ENCODE peak calls at places on chromosomes 6 and 20, in four cellular contexts. Y is NCI-H345; E is activated CD4-positive, alpha-beta T cell treated with anti-CD3 and anti-CD28 coated beads for 36 hours; O is amniotic stem cell. V is an unnamed sample.

GRCh38 chr6:7640607-7641577 is 50.9 kb downstream of the SNRNP48 start:
- DNase-seq in Y (no peak), E (no peak), O (no peak), V (no peak)

GRCh38 chr6:56642366-56643261 is at the start of gene DST:
- DNase-seq in E (no peak), O (peak), Y (no peak), V (no peak)

GRCh38 chr6:3296113-3296512 is 37.4 kb downstream of the PSMG4 start:
- DNase-seq in O (no peak), Y (no peak), E (no peak), V (no peak)

GRCh38 chr20:25287631-25288290 is 39.9 kb downstream of the PYGB start:
- DNase-seq in E (peak), O (no peak), Y (no peak), V (no peak)

GRCh38 chr6:154509421-154510143 is 903 bp downstream of the CNKSR3 start:
- DNase-seq in E (peak), Y (no peak), O (no peak), V (no peak)

GRCh38 chr20:1185316-1185741 is 548 bp upstream of the TMEM74B start:
- DNase-seq in O (no peak), Y (peak), E (peak), V (peak)

GRCh38 chr6:148583631-148584030 is 163.2 kb upstream of the UST start:
- DNase-seq in Y (no peak), E (no peak), O (no peak), V (no peak)

GRCh38 chr6:143125455-143125854 is 64.8 kb downstream of the AIG1 start:
- DNase-seq in Y (no peak), E (no peak), O (no peak), V (no peak)

GRCh38 chr6:163585932-163586437 is 171.5 kb downstream of the QKI start:
- DNase-seq in O (peak), Y (no peak), E (no peak), V (no peak)

GRCh38 chr6:24796616-24797290 is 2.0 kb downstream of the ARMH2 start:
- DNase-seq in Y (no peak), E (peak), O (no peak), V (no peak)

GRCh38 chr6:99611148-99611547 is 4.5 kb downstream of the PRDM13 start:
- DNase-seq in O (no peak), Y (no peak), E (peak), V (no peak)

GRCh38 chr6:3643921-3644320 is 107.6 kb downstream of the PXDC1 start:
- DNase-seq in O (no peak), Y (no peak), E (no peak), V (no peak)

GRCh38 chr20:34567885-34568865 is 9.7 kb downstream of the MAP1LC3A start:
- DNase-seq in E (no peak), O (no peak), Y (no peak), V (no peak)

GRCh38 chr20:48603116-48603818 is 224.5 kb downstream of the PREX1 start:
- DNase-seq in O (no peak), E (no peak), Y (no peak), V (no peak)

GRCh38 chr6:168302534-168302933 is 17.0 kb downstream of the DACT2 start:
- DNase-seq in E (no peak), Y (peak), O (no peak), V (no peak)

GRCh38 chr6:41427642-41428401 is 92.4 kb downstream of the NCR2 start:
- DNase-seq in E (peak), Y (peak), O (no peak), V (peak)

GRCh38 chr20:10171864-10172751 is 46.5 kb upstream of the SNAP25 start:
- DNase-seq in E (peak), Y (peak), O (peak), V (no peak)

GRCh38 chr20:23520185-23520584 is 29.3 kb downstream of the CST8 start:
- DNase-seq in O (no peak), Y (peak), E (no peak), V (no peak)

GRCh38 chr6:154474636-154475428 is 35.7 kb downstream of the CNKSR3 start:
- DNase-seq in Y (no peak), E (no peak), O (no peak), V (no peak)

GRCh38 chr20:21529863-21530262 is 16.0 kb upstream of the NKX2-2 start:
- DNase-seq in Y (peak), E (no peak), O (no peak), V (no peak)

GRCh38 chr20:3749689-3750639 is 17.5 kb downstream of the HSPA12B start:
- DNase-seq in Y (peak), O (no peak), E (peak), V (peak)

GRCh38 chr6:11729083-11729482 is 49.5 kb downstream of the ADTRP start:
- DNase-seq in O (no peak), E (peak), Y (no peak), V (no peak)

GRCh38 chr20:7736336-7736735 is 203.9 kb downstream of the HAO1 start:
- DNase-seq in E (no peak), Y (no peak), O (no peak), V (no peak)

GRCh38 chr6:37552267-37552666 is 52.6 kb upstream of the CCDC167 start:
- DNase-seq in Y (no peak), E (no peak), O (no peak), V (no peak)

GRCh38 chr6:43436577-43437282 is 9.4 kb downstream of the ABCC10 start:
- DNase-seq in E (peak), Y (no peak), O (peak), V (no peak)

GRCh38 chr20:4854502-4854901 is 132.8 kb downstream of the PRND start:
- DNase-seq in O (no peak), Y (no peak), E (no peak), V (no peak)

GRCh38 chr20:45282700-45283528 is 23.7 kb upstream of the RBPJL start:
- DNase-seq in O (no peak), Y (no peak), E (no peak), V (no peak)

GRCh38 chr6:4270799-4271198 is 135.4 kb upstream of the ECI2 start:
- DNase-seq in E (no peak), O (no peak), Y (no peak), V (no peak)

GRCh38 chr6:30325873-30326445 is 768 bp upstream of the TRIM39 start:
- DNase-seq in O (peak), E (peak), Y (peak), V (no peak)

GRCh38 chr6:87832025-87832825 is 130.2 kb upstream of the AKIRIN2 start:
- DNase-seq in E (no peak), Y (peak), O (peak), V (peak)

GRCh38 chr6:125748534-125749111 is 809 bp upstream of the HEY2 start:
- DNase-seq in E (peak), O (no peak), Y (peak), V (no peak)

GRCh38 chr20:62039738-62040137 is 25.9 kb downstream of the TAF4 start:
- DNase-seq in O (no peak), Y (no peak), E (no peak), V (no peak)

GRCh38 chr6:151240036-151240685 is 394 bp downstream of the AKAP12 start:
- DNase-seq in E (peak), Y (peak), O (peak), V (peak)

GRCh38 chr6:4577406-4577805 is 198.8 kb upstream of the CDYL start:
- DNase-seq in Y (no peak), O (peak), E (no peak), V (no peak)

GRCh38 chr6:28756555-28756918 is 167.2 kb downstream of the TRIM27 start:
- DNase-seq in E (no peak), O (no peak), Y (no peak), V (no peak)

GRCh38 chr6:44593539-44593944 is 206.0 kb downstream of the CDC5L start:
- DNase-seq in Y (peak), O (no peak), E (peak), V (no peak)